ENCODE peak calls at places on chromosomes 16 and 17, in six cellular contexts. One of them, this sample, is unnamed. For H3K36me3 and H3K27me3, the result is how much of the 10 kb centered on the place peaks cover.

GRCh38 chr17:40598928-40599627 is 33.8 kb upstream of the CCR7 start:
- DNase-seq in CD4-positive, alpha-beta memory T cell: peak
- DNase-seq in stomach: no peak
- DNase-seq in tibial nerve: peak
- DNase-seq in testis: no peak
- DNase-seq in uterus: peak
- DNase-seq in this sample: no peak

GRCh38 chr17:79993390-79994221 is 42.1 kb downstream of the TBC1D16 start:
- DNase-seq in CD4-positive, alpha-beta memory T cell: no peak
- DNase-seq in stomach: peak
- DNase-seq in tibial nerve: peak
- DNase-seq in testis: peak
- DNase-seq in uterus: peak
- DNase-seq in this sample: no peak

GRCh38 chr17:4987767-4988083 is 250 bp upstream of the CAMTA2 start:
- DNase-seq in CD4-positive, alpha-beta memory T cell: no peak
- DNase-seq in stomach: no peak
- DNase-seq in tibial nerve: no peak
- DNase-seq in testis: no peak
- DNase-seq in uterus: no peak
- DNase-seq in this sample: no peak

GRCh38 chr17:624341-624860 is 90.2 kb downstream of the VPS53 start:
- DNase-seq in CD4-positive, alpha-beta memory T cell: no peak
- DNase-seq in stomach: no peak
- DNase-seq in tibial nerve: no peak
- DNase-seq in testis: no peak
- DNase-seq in uterus: no peak
- DNase-seq in this sample: no peak

GRCh38 chr17:71501716-71502115 is 619.1 kb upstream of the SOX9 start:
- DNase-seq in CD4-positive, alpha-beta memory T cell: no peak
- DNase-seq in stomach: no peak
- DNase-seq in tibial nerve: no peak
- DNase-seq in testis: no peak
- DNase-seq in uterus: no peak
- DNase-seq in this sample: no peak

GRCh38 chr17:73432624-73433190 is 120.9 kb upstream of the CDC42EP4 start:
- DNase-seq in CD4-positive, alpha-beta memory T cell: no peak
- DNase-seq in stomach: no peak
- DNase-seq in tibial nerve: no peak
- DNase-seq in testis: no peak
- DNase-seq in uterus: no peak
- DNase-seq in this sample: no peak

GRCh38 chr16:85370543-85370880 is 242.6 kb upstream of the GSE1 start:
- DNase-seq in CD4-positive, alpha-beta memory T cell: no peak
- DNase-seq in stomach: no peak
- DNase-seq in tibial nerve: no peak
- DNase-seq in testis: no peak
- DNase-seq in uterus: no peak
- DNase-seq in this sample: no peak

GRCh38 chr16:84518804-84519341 is 14.4 kb upstream of the MEAK7 start:
- DNase-seq in CD4-positive, alpha-beta memory T cell: peak
- DNase-seq in stomach: no peak
- DNase-seq in tibial nerve: no peak
- DNase-seq in testis: no peak
- DNase-seq in uterus: no peak
- DNase-seq in this sample: no peak

GRCh38 chr17:72171703-72172670 is 51.2 kb downstream of the SOX9 start:
- DNase-seq in CD4-positive, alpha-beta memory T cell: no peak
- DNase-seq in stomach: no peak
- DNase-seq in tibial nerve: no peak
- DNase-seq in testis: peak
- DNase-seq in uterus: no peak
- DNase-seq in this sample: no peak

GRCh38 chr16:66798162-66798561 is 3.2 kb downstream of the TERB1 start:
- DNase-seq in CD4-positive, alpha-beta memory T cell: no peak
- DNase-seq in stomach: no peak
- DNase-seq in tibial nerve: no peak
- DNase-seq in testis: no peak
- DNase-seq in uterus: no peak
- DNase-seq in this sample: no peak

GRCh38 chr16:87959391-87959968 is 8.2 kb downstream of the BANP start:
- DNase-seq in CD4-positive, alpha-beta memory T cell: no peak
- DNase-seq in stomach: no peak
- DNase-seq in tibial nerve: no peak
- DNase-seq in testis: no peak
- DNase-seq in uterus: no peak
- DNase-seq in this sample: no peak

GRCh38 chr17:60579090-60579489 is 20.9 kb upstream of the PPM1D start:
- DNase-seq in CD4-positive, alpha-beta memory T cell: no peak
- DNase-seq in stomach: no peak
- DNase-seq in tibial nerve: no peak
- DNase-seq in testis: no peak
- DNase-seq in uterus: peak
- DNase-seq in this sample: no peak

GRCh38 chr17:57285681-57286080 is 29.4 kb downstream of the MSI2 start:
- DNase-seq in CD4-positive, alpha-beta memory T cell: no peak
- DNase-seq in stomach: no peak
- DNase-seq in tibial nerve: no peak
- DNase-seq in testis: no peak
- DNase-seq in uterus: no peak
- DNase-seq in this sample: no peak

GRCh38 chr17:62737513-62737912 is 70.6 kb downstream of the MARCHF10 start:
- DNase-seq in CD4-positive, alpha-beta memory T cell: no peak
- DNase-seq in stomach: no peak
- DNase-seq in tibial nerve: no peak
- DNase-seq in testis: no peak
- DNase-seq in uterus: no peak
- DNase-seq in this sample: no peak

GRCh38 chr17:55540414-55541091 is 29.3 kb upstream of the SMIM36 start:
- DNase-seq in CD4-positive, alpha-beta memory T cell: no peak
- DNase-seq in stomach: no peak
- DNase-seq in tibial nerve: no peak
- DNase-seq in testis: no peak
- DNase-seq in uterus: no peak
- DNase-seq in this sample: no peak

GRCh38 chr17:61986898-61987297 is 59.1 kb upstream of the INTS2 start:
- DNase-seq in CD4-positive, alpha-beta memory T cell: no peak
- DNase-seq in stomach: no peak
- DNase-seq in tibial nerve: no peak
- DNase-seq in testis: no peak
- DNase-seq in uterus: no peak
- DNase-seq in this sample: no peak

GRCh38 chr17:50129946-50130777 is at the start of gene SAMD14:
- DNase-seq in CD4-positive, alpha-beta memory T cell: peak
- DNase-seq in stomach: no peak
- DNase-seq in tibial nerve: no peak
- DNase-seq in testis: no peak
- DNase-seq in uterus: no peak
- DNase-seq in this sample: no peak

GRCh38 chr16:86072328-86073102 is 173.6 kb downstream of the IRF8 start:
- DNase-seq in CD4-positive, alpha-beta memory T cell: no peak
- DNase-seq in stomach: peak
- DNase-seq in tibial nerve: peak
- DNase-seq in testis: peak
- DNase-seq in uterus: peak
- DNase-seq in this sample: peak

GRCh38 chr16:609316-609715 is 19.4 kb downstream of the RAB40C start:
- DNase-seq in CD4-positive, alpha-beta memory T cell: no peak
- DNase-seq in stomach: no peak
- DNase-seq in tibial nerve: no peak
- DNase-seq in testis: no peak
- DNase-seq in uterus: no peak
- DNase-seq in this sample: no peak

GRCh38 chr17:73686126-73686525 is 41.9 kb upstream of the SDK2 start:
- DNase-seq in CD4-positive, alpha-beta memory T cell: no peak
- DNase-seq in stomach: no peak
- DNase-seq in tibial nerve: no peak
- DNase-seq in testis: no peak
- DNase-seq in uterus: no peak
- DNase-seq in this sample: no peak

GRCh38 chr16:49754495-49755290 is 101.2 kb downstream of the ZNF423 start:
- DNase-seq in CD4-positive, alpha-beta memory T cell: no peak
- DNase-seq in stomach: no peak
- DNase-seq in tibial nerve: peak
- DNase-seq in testis: peak
- DNase-seq in uterus: no peak
- DNase-seq in this sample: peak

GRCh38 chr16:59905628-59906027 is 1171.5 kb upstream of the GOT2 start:
- DNase-seq in CD4-positive, alpha-beta memory T cell: no peak
- DNase-seq in stomach: no peak
- DNase-seq in tibial nerve: no peak
- DNase-seq in testis: no peak
- DNase-seq in uterus: no peak
- DNase-seq in this sample: no peak

GRCh38 chr17:49823614-49824013 is 24.3 kb downstream of the TAC4 start:
- DNase-seq in CD4-positive, alpha-beta memory T cell: no peak
- DNase-seq in stomach: no peak
- DNase-seq in tibial nerve: no peak
- DNase-seq in testis: no peak
- DNase-seq in uterus: no peak
- DNase-seq in this sample: no peak

GRCh38 chr17:41914358-41914766 is 4.4 kb downstream of the ACLY start:
- DNase-seq in CD4-positive, alpha-beta memory T cell: no peak
- DNase-seq in stomach: no peak
- DNase-seq in tibial nerve: peak
- DNase-seq in testis: peak
- DNase-seq in uterus: no peak
- DNase-seq in this sample: no peak
- H3K36me3 ChIP-seq in CD4-positive, alpha-beta memory T cell: under half
- H3K36me3 ChIP-seq in stomach: under half
- H3K36me3 ChIP-seq in tibial nerve: under half
- H3K36me3 ChIP-seq in testis: under half
- H3K36me3 ChIP-seq in uterus: under half
- H3K36me3 ChIP-seq in this sample: half or more

GRCh38 chr17:81934850-81935708 is 2.0 kb downstream of the PYCR1 start:
- DNase-seq in CD4-positive, alpha-beta memory T cell: no peak
- DNase-seq in stomach: no peak
- DNase-seq in tibial nerve: no peak
- DNase-seq in testis: no peak
- DNase-seq in uterus: no peak
- DNase-seq in this sample: no peak
- H3K27me3 ChIP-seq in CD4-positive, alpha-beta memory T cell: under half
- H3K27me3 ChIP-seq in stomach: under half
- H3K27me3 ChIP-seq in tibial nerve: under half
- H3K27me3 ChIP-seq in testis: under half
- H3K27me3 ChIP-seq in uterus: under half
- H3K27me3 ChIP-seq in this sample: under half

GRCh38 chr17:82604532-82604931 is 43.7 kb downstream of the WDR45B start:
- DNase-seq in CD4-positive, alpha-beta memory T cell: no peak
- DNase-seq in stomach: no peak
- DNase-seq in tibial nerve: no peak
- DNase-seq in testis: no peak
- DNase-seq in uterus: no peak
- DNase-seq in this sample: no peak

GRCh38 chr17:82602986-82603385 is 45.3 kb downstream of the WDR45B start:
- DNase-seq in CD4-positive, alpha-beta memory T cell: no peak
- DNase-seq in stomach: no peak
- DNase-seq in tibial nerve: no peak
- DNase-seq in testis: no peak
- DNase-seq in uterus: no peak
- DNase-seq in this sample: no peak

GRCh38 chr17:82603981-82604448 is 44.2 kb downstream of the WDR45B start:
- DNase-seq in CD4-positive, alpha-beta memory T cell: peak
- DNase-seq in stomach: peak
- DNase-seq in tibial nerve: peak
- DNase-seq in testis: peak
- DNase-seq in uterus: no peak
- DNase-seq in this sample: no peak

GRCh38 chr17:82608816-82609215 is 39.4 kb downstream of the WDR45B start:
- DNase-seq in CD4-positive, alpha-beta memory T cell: no peak
- DNase-seq in stomach: no peak
- DNase-seq in tibial nerve: no peak
- DNase-seq in testis: no peak
- DNase-seq in uterus: no peak
- DNase-seq in this sample: no peak

DNA sequence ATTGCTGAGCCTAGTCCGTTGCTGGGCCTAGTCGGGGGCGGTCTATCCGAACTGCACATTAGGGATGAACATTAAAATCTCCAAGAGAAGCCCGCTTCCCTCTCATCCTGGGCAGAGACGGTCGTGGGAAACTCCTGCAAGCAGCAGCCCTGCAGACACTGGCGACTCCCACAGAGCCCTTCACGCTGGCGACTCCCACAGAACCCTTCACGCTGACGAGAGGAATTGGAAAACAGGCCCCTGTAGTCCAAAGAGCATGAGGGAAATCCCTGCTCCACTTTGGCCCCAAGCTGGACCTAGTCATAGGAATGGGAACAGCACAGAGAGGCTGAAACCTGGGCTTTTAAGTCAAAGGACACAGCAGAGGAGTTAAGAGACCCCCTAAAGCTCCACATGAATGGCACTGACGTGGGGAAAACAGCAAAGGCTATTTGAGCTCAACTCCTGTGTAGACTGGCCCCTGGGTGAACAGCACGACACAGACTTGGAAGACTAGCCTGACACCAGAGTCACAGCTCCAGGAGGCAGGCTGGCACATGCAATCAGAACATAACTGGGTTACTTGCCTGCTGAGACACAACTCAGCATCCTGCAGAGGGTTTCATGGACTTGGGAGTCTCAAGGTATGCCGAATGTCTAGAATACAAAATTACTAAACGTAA is 42.2 kb downstream of the WDR45B start:
- DNase-seq in CD4-positive, alpha-beta memory T cell: no peak
- DNase-seq in stomach: no peak
- DNase-seq in tibial nerve: no peak
- DNase-seq in testis: no peak
- DNase-seq in uterus: no peak
- DNase-seq in this sample: no peak
- H3K36me3 ChIP-seq in CD4-positive, alpha-beta memory T cell: under half
- H3K36me3 ChIP-seq in stomach: half or more
- H3K36me3 ChIP-seq in tibial nerve: under half
- H3K36me3 ChIP-seq in testis: under half
- H3K36me3 ChIP-seq in uterus: under half
- H3K36me3 ChIP-seq in this sample: under half

DNA sequence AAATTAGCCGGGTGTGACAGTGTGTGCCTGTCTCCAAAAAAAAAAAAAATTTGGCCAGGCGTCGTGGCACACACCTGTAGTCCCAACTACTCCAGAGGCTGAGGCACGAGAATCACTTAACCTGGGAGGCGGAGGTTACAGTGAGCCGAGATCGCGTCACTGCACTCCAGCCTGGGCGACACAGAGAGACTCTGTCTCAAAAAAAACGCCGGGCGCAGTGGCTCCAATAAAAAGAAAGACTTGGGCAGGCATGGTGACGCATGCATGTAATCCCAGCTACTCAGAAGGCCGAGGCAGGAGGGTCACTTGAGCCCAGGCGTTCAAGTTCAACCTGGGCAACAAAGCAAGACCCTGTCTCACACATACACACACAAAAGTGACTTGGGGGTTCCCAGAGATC is 3.6 kb downstream of the LSM12 start:
- DNase-seq in CD4-positive, alpha-beta memory T cell: no peak
- DNase-seq in stomach: no peak
- DNase-seq in tibial nerve: no peak
- DNase-seq in testis: no peak
- DNase-seq in uterus: no peak
- DNase-seq in this sample: no peak
- H3K27me3 ChIP-seq in CD4-positive, alpha-beta memory T cell: under half
- H3K27me3 ChIP-seq in stomach: under half
- H3K27me3 ChIP-seq in tibial nerve: under half
- H3K27me3 ChIP-seq in testis: under half
- H3K27me3 ChIP-seq in uterus: under half
- H3K27me3 ChIP-seq in this sample: under half

GRCh38 chr16:7097537-7097936 is 235.1 kb upstream of the RBFOX1 start:
- DNase-seq in CD4-positive, alpha-beta memory T cell: no peak
- DNase-seq in stomach: no peak
- DNase-seq in tibial nerve: no peak
- DNase-seq in testis: no peak
- DNase-seq in uterus: no peak
- DNase-seq in this sample: no peak
- H3K36me3 ChIP-seq in CD4-positive, alpha-beta memory T cell: under half
- H3K36me3 ChIP-seq in stomach: under half
- H3K36me3 ChIP-seq in tibial nerve: under half
- H3K36me3 ChIP-seq in testis: under half
- H3K36me3 ChIP-seq in uterus: under half
- H3K36me3 ChIP-seq in this sample: under half